ENCODE peak calls at places on chromosomes 12 and 14, in five cellular contexts. D, N, Q, F and M are unnamed samples.

GRCh38 chr14:58898655-58899316 is 261.0 kb downstream of the DACT1 start:
- DNase-seq in D (no peak), N (no peak), Q (no peak), F (peak; percentile 64), M (no peak)

GRCh38 chr12:120856980-120857379 is 47.2 kb downstream of the SPPL3 start:
- DNase-seq in D (no peak), N (no peak), Q (peak; percentile 12), F (no peak), M (no peak)

GRCh38 chr12:49664591-49665146 is 41.3 kb downstream of the PRPF40B start:
- DNase-seq in D (no peak), N (no peak), Q (no peak), F (no peak), M (no peak)

GRCh38 chr14:89388853-89389252 is 28.2 kb downstream of the FOXN3 start:
- DNase-seq in D (no peak), N (no peak), Q (no peak), F (no peak), M (no peak)

GRCh38 chr14:69500096-69500495 is 15.6 kb downstream of the PLEKHD1 start:
- DNase-seq in D (no peak), N (no peak), Q (no peak), F (no peak), M (no peak)

GRCh38 chr12:129868566-129868965 is 35.3 kb downstream of the TMEM132D start:
- DNase-seq in D (no peak), N (no peak), Q (no peak), F (no peak), M (no peak)

GRCh38 chr14:104390941-104391901 is 188.3 kb upstream of the C14orf180 start:
- DNase-seq in D (no peak), N (no peak), Q (no peak), F (no peak), M (no peak)

GRCh38 chr14:78142994-78143393 is 27.2 kb upstream of the NRXN3 start:
- DNase-seq in D (no peak), N (no peak), Q (no peak), F (no peak), M (no peak)

GRCh38 chr14:51823706-51824105 is 36.7 kb upstream of the GNG2 start:
- DNase-seq in D (no peak), N (no peak), Q (no peak), F (no peak), M (no peak)

GRCh38 chr14:33534636-33535035 is 416.2 kb downstream of the EGLN3 start:
- DNase-seq in D (no peak), N (no peak), Q (no peak), F (no peak), M (no peak)

GRCh38 chr12:86521870-86522269 is 265.7 kb upstream of the MGAT4C start:
- DNase-seq in D (no peak), N (no peak), Q (no peak), F (no peak), M (no peak)

DNA sequence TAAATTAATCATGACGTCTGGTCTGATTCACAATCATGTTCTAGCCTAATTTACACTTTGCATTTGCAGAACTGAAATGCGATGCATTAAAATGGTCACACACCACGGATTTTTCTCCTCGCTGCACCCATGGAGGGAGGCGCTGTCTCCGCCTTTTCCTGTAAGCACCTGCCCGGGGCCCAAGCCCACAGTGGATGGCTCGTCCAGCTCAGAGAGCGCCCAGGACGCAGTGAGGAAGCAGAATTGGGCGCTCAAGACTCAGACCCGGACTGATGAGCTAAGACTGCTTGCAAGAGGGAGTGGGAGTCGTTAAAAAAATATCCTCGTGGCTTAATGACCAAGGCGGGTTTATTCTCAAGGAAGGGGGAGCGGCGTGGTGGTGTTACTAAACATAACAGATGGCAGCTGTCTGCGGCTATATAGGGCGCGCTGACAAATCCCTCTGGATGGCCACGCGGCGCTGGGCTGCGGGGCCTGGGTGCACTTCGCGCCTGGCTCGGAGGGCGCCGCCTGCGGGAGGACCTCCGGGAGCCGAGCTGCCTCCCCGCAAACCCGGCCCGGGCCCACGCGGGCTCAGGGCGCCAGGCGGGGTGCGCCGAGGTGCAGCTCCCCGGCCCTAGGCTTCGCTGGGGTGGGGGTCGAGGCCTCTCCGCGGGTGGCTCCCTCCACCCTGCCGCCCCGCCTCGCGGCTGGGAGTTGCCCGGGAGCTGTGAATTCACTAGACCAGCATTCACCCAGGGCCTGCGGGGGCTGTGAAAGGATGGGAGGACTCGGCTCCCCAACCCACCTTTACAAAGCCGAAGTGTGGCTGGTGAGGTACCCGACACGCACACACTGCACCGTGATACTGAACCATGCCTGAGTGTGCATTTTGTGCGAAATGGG is 78.7 kb downstream of the PPM1A start:
- DNase-seq in D (no peak), N (peak; percentile 60), Q (no peak), F (peak; percentile 14), M (peak; percentile 43)
- TF ChIP-seq CTCF in D (no peak), N (no peak), Q (no peak), F (peak; percentile 6), M (no peak)

DNA sequence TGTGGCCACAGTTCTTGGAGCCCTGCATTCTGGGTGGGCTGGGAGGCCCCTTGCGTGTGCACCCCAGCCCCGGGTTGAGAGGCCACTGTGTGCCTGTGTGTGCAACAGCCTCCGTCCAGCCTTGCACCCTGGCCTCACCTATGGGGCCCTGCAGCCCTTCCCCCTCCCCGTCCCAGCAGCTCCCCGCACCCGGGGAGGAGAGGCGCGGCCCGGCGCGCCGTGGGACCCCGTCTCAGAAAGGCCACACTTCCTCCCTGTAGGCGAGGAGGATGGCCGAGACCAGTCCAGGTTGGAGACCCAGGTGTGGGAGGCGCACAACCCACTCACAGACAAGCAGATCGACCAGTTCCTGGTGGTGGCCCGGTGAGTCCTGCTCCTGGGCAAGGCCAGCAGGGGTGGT is 16.6 kb upstream of the CRIP2 start:
- DNase-seq in D (no peak), N (no peak), Q (no peak), F (no peak), M (no peak)
- TF ChIP-seq POLR2A in D (no peak), N (no peak), Q (no peak), F (no peak), M (no peak)

GRCh38 chr12:24560192-24560591 is 388.7 kb downstream of the BCAT1 start:
- DNase-seq in D (no peak), N (no peak), Q (no peak), F (no peak), M (no peak)
- H3K4me3 ChIP-seq in D (peak overlapping the region; percentile 70), N (no peak overlapping the region), Q (no peak overlapping the region), F (no peak overlapping the region), M (peak overlapping the region; percentile 81)

DNA sequence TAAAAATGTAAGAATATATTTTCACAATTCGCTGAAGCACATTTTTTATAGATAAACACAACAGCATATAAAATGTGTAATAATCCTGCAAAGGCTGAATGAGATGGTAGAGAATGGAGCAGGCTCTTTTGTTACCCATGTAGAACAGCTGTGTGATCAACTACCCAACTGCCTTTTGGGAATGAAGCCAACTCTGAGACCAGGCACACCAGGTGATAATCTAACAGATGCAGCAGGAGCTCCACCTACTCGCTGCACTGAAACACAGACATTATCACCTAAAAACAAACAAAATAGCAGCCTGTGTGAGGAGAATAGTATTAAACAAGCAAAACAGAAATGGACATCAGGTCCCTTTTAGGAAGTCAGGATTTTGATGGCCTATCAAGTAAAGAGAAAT is 183.3 kb downstream of the CCDC59 start:
- DNase-seq in D (no peak), N (no peak), Q (no peak), F (no peak), M (no peak)
- TF ChIP-seq CTCF in D (no peak), N (no peak), Q (no peak), F (no peak), M (no peak)

DNA sequence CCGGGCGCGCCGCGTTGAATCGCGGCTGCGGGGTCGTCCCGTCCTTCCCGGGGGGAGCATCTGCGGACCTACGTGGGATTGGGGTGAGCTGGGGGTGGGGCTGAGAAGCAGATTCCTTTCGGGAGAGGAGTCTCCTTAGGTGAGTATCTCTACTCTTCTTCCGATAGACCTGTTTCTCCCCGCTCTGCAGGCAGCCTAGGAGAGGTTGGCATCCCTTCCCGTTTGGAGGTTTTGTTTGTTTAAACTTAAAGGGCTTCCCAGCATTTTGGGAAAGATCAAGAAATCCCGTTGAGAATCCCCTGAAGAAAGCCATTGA is 411 bp downstream of the TTLL5 start:
- DNase-seq in D (no peak), N (no peak), Q (no peak), F (no peak), M (no peak)
- TF ChIP-seq POLR2A in D (no peak), N (no peak), Q (no peak), F (no peak), M (no peak)

DNA sequence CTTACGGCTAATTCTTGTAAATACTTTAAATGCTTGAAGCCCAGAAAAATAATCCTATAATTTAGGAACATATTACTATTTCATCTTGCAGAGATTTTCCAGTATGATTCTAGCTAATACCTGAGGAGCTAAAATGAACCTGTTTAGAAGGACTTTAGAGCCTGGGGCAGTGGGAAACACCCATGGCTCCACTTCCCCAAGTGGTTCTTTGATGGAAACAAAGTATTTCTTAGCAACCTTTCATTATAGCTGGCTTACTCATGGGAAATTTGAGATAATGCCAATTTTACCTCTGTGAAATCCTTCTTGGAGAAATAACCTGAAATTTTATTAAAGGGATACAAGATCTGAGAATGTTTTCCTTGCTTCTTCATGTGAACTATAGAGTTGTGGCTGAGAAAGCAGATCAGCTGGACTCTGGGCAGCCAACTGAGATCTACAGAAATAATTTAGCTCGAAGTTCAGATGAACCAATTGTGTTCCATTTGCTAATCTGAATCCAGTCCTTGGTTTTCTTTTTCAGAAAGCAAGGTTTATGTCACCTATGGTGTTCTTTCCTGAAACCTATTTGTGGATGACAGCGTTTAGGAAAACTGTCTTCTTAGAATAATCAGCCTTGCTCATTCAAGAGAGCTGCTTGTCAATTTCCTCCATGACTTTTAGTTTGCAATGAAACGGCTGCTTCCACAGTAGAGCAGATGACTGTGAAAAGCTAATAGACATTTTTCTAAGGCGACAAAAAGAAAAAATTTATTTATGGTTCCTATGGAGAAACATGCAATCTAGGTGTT is 141.8 kb upstream of the CPM start:
- DNase-seq in D (no peak), N (no peak), Q (no peak), F (no peak), M (no peak)
- H3K4me3 ChIP-seq in D (no peak overlapping the region), N (no peak overlapping the region), Q (no peak overlapping the region), F (no peak overlapping the region), M (no peak overlapping the region)

GRCh38 chr12:48160807-48161206 is 3.5 kb upstream of the ASB8 start:
- DNase-seq in D (no peak), N (no peak), Q (no peak), F (no peak), M (no peak)
- TF ChIP-seq CTCF in D (no peak), N (no peak), Q (no peak), F (no peak), M (no peak)